ENCODE peak calls at places on chromosomes 6 and 20, in five cellular contexts. S is stimulated activated CD4-positive, alpha-beta T cell treated with anti-CD3 and anti-CD28 coated beads, Interleukin-4, amount 100 ng/mL, for 4 hours; H is foreskin keratinocyte; I is AG04449; E is NCI-H748 treated with DMSO at 0.1 percent for 48 hours. G is an unnamed sample.
A peak's percentile ranks its signal among the peaks of the same experiment; 100 is the strongest.

GRCh38 chr6:36139431-36139830 is 9.1 kb downstream of the MAPK13 start:
- DNase-seq in S (no peak), H (no peak), I (no peak), E (no peak), G (no peak)

GRCh38 chr6:95685817-95686216 is 108.5 kb downstream of the MANEA start:
- DNase-seq in S (no peak), H (no peak), I (no peak), E (no peak), G (no peak)

GRCh38 chr20:36435799-36436541 is 105.3 kb upstream of the MYL9 start:
- DNase-seq in S (peak; percentile 80), H (no peak), I (no peak), E (peak; percentile 54), G (peak; percentile 79)

GRCh38 chr6:119483936-119484335 is 134.4 kb upstream of the MAN1A1 start:
- DNase-seq in S (no peak), H (no peak), I (no peak), E (no peak), G (no peak)

GRCh38 chr6:159654483-159655098 is 38.5 kb downstream of the SOD2 start:
- DNase-seq in S (no peak), H (peak; percentile 10), I (no peak), E (peak; percentile 52), G (no peak)

GRCh38 chr6:6825153-6825847 is 236.8 kb downstream of the LY86 start:
- DNase-seq in S (no peak), H (no peak), I (no peak), E (no peak), G (no peak)

GRCh38 chr6:3867616-3868502 is 18.7 kb downstream of the FAM50B start:
- DNase-seq in S (no peak), H (no peak), I (no peak), E (no peak), G (no peak)

GRCh38 chr20:36214684-36215256 is 21.5 kb upstream of the AAR2 start:
- DNase-seq in S (no peak), H (no peak), I (no peak), E (peak; percentile 6), G (no peak)